ENCODE peak calls at places on chromosomes 12 and 14, in five cellular contexts. Y is prostate gland, B is ovary, G is adrenal gland, D is GM23248. N is an unnamed sample.

GRCh38 chr12:67676624-67677023 is 28.1 kb downstream of the DYRK2 start:
- DNase-seq in G (no peak), B (no peak), Y (no peak), D (peak; percentile 41), N (no peak)

GRCh38 chr12:76030378-76031080 is 1.0 kb downstream of the PHLDA1 start:
- DNase-seq in B (peak; percentile 45), D (peak; percentile 72), Y (peak; percentile 23), G (peak; percentile 75), N (no peak)

GRCh38 chr12:68350753-68351152 is 18.6 kb upstream of the MDM1 start:
- DNase-seq in G (no peak), B (no peak), D (peak; percentile 66), Y (no peak), N (no peak)

GRCh38 chr12:96220902-96221301 is 26.7 kb downstream of the ELK3 start:
- DNase-seq in G (peak; percentile 47), D (peak; percentile 80), B (no peak), Y (no peak), N (no peak)

GRCh38 chr12:12616512-12617275 is 5.0 kb downstream of the CREBL2 start:
- DNase-seq in Y (no peak), G (no peak), B (no peak), D (no peak), N (no peak)

GRCh38 chr12:116990971-116991966 is 80.5 kb downstream of the FBXW8 start:
- DNase-seq in D (peak; percentile 89), B (no peak), G (no peak), Y (peak; percentile 21), N (peak; percentile 13)

GRCh38 chr14:92880851-92881250 is 42.1 kb upstream of the CHGA start:
- DNase-seq in G (peak; percentile 75), B (no peak), D (peak; percentile 52), Y (peak; percentile 22), N (peak; percentile 6)

GRCh38 chr14:74945261-74945851 is 10.0 kb downstream of the PGF start:
- DNase-seq in Y (no peak), G (peak; percentile 73), D (peak; percentile 46), B (no peak), N (no peak)

GRCh38 chr12:120015313-120015712 is 26.3 kb downstream of the BICDL1 start:
- DNase-seq in B (no peak), G (no peak), Y (no peak), D (no peak), N (no peak)

GRCh38 chr12:89468648-89469326 is 55.8 kb downstream of the GALNT4 start:
- DNase-seq in B (no peak), Y (no peak), G (no peak), D (no peak), N (no peak)

GRCh38 chr12:26809611-26810298 is 23.2 kb downstream of the ITPR2 start:
- DNase-seq in D (no peak), G (no peak), Y (no peak), B (no peak), N (no peak)

GRCh38 chr12:106195638-106196037 is 52.2 kb downstream of the CKAP4 start:
- DNase-seq in Y (peak; percentile 48), D (peak; percentile 91), G (peak; percentile 92), B (peak; percentile 85), N (peak; percentile 48)

DNA sequence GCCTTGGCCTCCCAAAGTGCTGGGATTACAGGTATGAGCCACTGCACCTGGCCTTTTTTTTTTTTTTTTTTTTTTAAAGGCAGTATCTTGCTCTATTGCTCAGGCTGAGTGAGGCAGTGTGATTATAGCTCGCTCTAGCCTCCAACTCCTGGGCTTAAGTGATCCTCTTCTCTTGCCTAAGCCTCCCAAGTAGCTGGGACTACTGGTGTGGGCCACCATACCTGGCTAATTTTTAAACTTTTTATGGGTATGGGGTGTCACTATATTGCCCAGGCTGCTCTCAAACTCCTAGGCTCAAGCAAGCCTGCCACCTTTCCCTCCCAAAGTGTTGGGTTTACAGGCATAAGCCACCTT is 58.6 kb downstream of the DIP2B start:
- DNase-seq in G (no peak), Y (no peak), B (no peak), D (no peak), N (no peak)
- H3K4me3 ChIP-seq in G (no peak overlapping the region), Y (no peak overlapping the region), B (no peak overlapping the region), D (no peak overlapping the region), N (no peak overlapping the region)

DNA sequence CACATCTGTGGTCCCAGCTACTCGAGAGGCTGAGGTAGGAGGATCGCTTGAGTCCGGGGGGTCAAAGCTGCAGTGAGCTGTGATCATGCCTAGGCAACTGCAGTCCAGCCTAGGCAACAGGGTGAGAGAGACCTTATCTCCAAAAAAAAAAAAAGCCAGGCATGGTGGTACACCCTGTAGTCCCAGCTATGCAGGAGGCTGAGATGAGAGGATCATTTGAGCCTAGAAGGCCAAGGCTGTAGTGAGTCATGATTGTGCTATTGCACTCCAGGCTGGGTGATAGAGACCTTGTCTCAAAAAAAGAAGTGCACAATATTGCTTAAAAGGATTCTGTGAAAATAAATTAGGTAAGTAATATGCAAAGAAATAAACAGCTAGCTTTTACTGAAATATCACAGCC is 17.0 kb downstream of the NAA25 start:
- DNase-seq in G (no peak), Y (no peak), B (no peak), D (no peak), N (no peak)
- H3K4me3 ChIP-seq in G (no peak overlapping the region), Y (no peak overlapping the region), B (no peak overlapping the region), D (no peak overlapping the region), N (no peak overlapping the region)

GRCh38 chr14:60093088-60093487 is 1.4 kb downstream of the PCNX4 start:
- DNase-seq in G (no peak), B (no peak), Y (no peak), D (peak; percentile 42), N (no peak)
- H3K4me3 ChIP-seq in G (peak overlapping the region; percentile 19), B (peak overlapping the region; percentile 89), Y (peak overlapping the region; percentile 55), D (peak overlapping the region; percentile 94), N (peak overlapping the region; percentile 92)

GRCh38 chr12:128969480-128970055 is 116.3 kb downstream of the GLT1D1 start:
- DNase-seq in G (peak; percentile 65), B (no peak), D (no peak), Y (no peak), N (no peak)

GRCh38 chr12:128971802-128972201 is 118.5 kb downstream of the GLT1D1 start:
- DNase-seq in G (no peak), Y (no peak), D (no peak), B (no peak), N (no peak)

GRCh38 chr12:128970941-128971340 is 117.7 kb downstream of the GLT1D1 start:
- DNase-seq in Y (no peak), B (no peak), D (no peak), G (no peak), N (no peak)

GRCh38 chr12:128968668-128969067 is 115.4 kb downstream of the GLT1D1 start:
- DNase-seq in Y (no peak), D (no peak), B (no peak), G (no peak), N (no peak)

GRCh38 chr12:128970110-128970509 is 116.8 kb downstream of the GLT1D1 start:
- DNase-seq in Y (no peak), B (no peak), D (no peak), G (no peak), N (no peak)
- H3K4me3 ChIP-seq in Y (no peak overlapping the region), B (no peak overlapping the region), D (no peak overlapping the region), G (no peak overlapping the region), N (no peak overlapping the region)

GRCh38 chr14:61764342-61765122 is 2.3 kb downstream of the SNAPC1 start:
- DNase-seq in B (no peak), Y (no peak), D (peak; percentile 10), G (no peak), N (no peak)
- H3K4me3 ChIP-seq in B (no peak overlapping the region), Y (no peak overlapping the region), D (peak overlapping the region; percentile 87), G (no peak overlapping the region), N (peak overlapping the region; percentile 92)